ENCODE peak calls at places on chromosome 5, in four cellular contexts. G, L, F and B are unnamed samples.

GRCh38 chr5:171616002-171616780 is 169.4 kb upstream of the SMIM23 start:
- DNase-seq in G (no peak), L (no peak), F (no peak), B (no peak)

GRCh38 chr5:148735301-148735700 is 81.0 kb upstream of the HTR4 start:
- DNase-seq in G (no peak), L (no peak), F (no peak), B (no peak)

GRCh38 chr5:1842026-1842819 is 40.5 kb downstream of the IRX4 start:
- DNase-seq in G (no peak), L (no peak), F (no peak), B (no peak)

GRCh38 chr5:163968651-163969050 is 463.2 kb downstream of the MAT2B start:
- DNase-seq in G (no peak), L (no peak), F (no peak), B (no peak)

GRCh38 chr5:115558388-115558956 is 13.9 kb upstream of the FEM1C start:
- DNase-seq in G (no peak), L (no peak), F (no peak), B (no peak)

GRCh38 chr5:20307391-20307790 is 319.4 kb upstream of the CDH18 start:
- DNase-seq in G (no peak), L (no peak), F (no peak), B (no peak)

GRCh38 chr5:177270653-177271052 is 32.9 kb downstream of the RAB24 start:
- DNase-seq in G (no peak), L (no peak), F (no peak), B (no peak)

GRCh38 chr5:96615223-96615622 is 47.0 kb upstream of the CAST start:
- DNase-seq in G (no peak), L (no peak), F (no peak), B (no peak)

GRCh38 chr5:37814699-37815098 is 25.1 kb downstream of the GDNF start:
- DNase-seq in G (no peak), L (no peak), F (peak), B (no peak)

GRCh38 chr5:68433921-68434879 is 218.6 kb downstream of the PIK3R1 start:
- DNase-seq in G (no peak), L (peak), F (peak), B (peak)

GRCh38 chr5:177276886-177277285 is 26.6 kb downstream of the RAB24 start:
- DNase-seq in G (no peak), L (no peak), F (no peak), B (no peak)

GRCh38 chr5:178483620-178484019 is 106.6 kb downstream of the COL23A1 start:
- DNase-seq in G (no peak), L (no peak), F (no peak), B (no peak)

GRCh38 chr5:145975361-145976066 is 39.1 kb downstream of the SH3RF2 start:
- DNase-seq in G (peak), L (peak), F (peak), B (peak)

GRCh38 chr5:23330726-23331125 is 176.7 kb upstream of the PRDM9 start:
- DNase-seq in G (no peak), L (no peak), F (no peak), B (no peak)

GRCh38 chr5:144247131-144247530 is 76.5 kb downstream of the KCTD16 start:
- DNase-seq in G (peak), L (peak), F (peak), B (no peak)

GRCh38 chr5:175347027-175347426 is 97.0 kb downstream of the DRD1 start:
- DNase-seq in G (no peak), L (peak), F (no peak), B (no peak)

GRCh38 chr5:180441577-180441976 is 52.6 kb upstream of the CNOT6 start:
- DNase-seq in G (no peak), L (peak), F (no peak), B (no peak)

GRCh38 chr5:89338935-89339334 is 456.0 kb upstream of the MEF2C start:
- DNase-seq in G (no peak), L (peak), F (no peak), B (no peak)

GRCh38 chr5:159047081-159047480 is 52.6 kb downstream of the EBF1 start:
- DNase-seq in G (no peak), L (no peak), F (no peak), B (no peak)

GRCh38 chr5:170434953-170435605 is 45.9 kb upstream of the KCNMB1 start:
- DNase-seq in G (no peak), L (peak), F (peak), B (peak)

GRCh38 chr5:590343-590742 is 21.8 kb upstream of the CEP72 start:
- DNase-seq in G (no peak), L (no peak), F (no peak), B (no peak)

GRCh38 chr5:124365491-124365890 is 380.9 kb downstream of the ZNF608 start:
- DNase-seq in G (peak), L (no peak), F (no peak), B (peak)

GRCh38 chr5:54091416-54092130 is 218.8 kb downstream of the ARL15 start:
- DNase-seq in G (no peak), L (no peak), F (no peak), B (no peak)